ENCODE peak calls at places on chromosomes 2 and 18, in five cellular contexts. Z is SK-N-SH, K is GM23338, O is neural progenitor cell, P is PC-3. V is an unnamed sample.

GRCh38 chr2:48346124-48346536 is 183.8 kb upstream of the STON1 start:
- DNase-seq in Z (no peak), K (no peak), O (peak; percentile 52), P (peak; percentile 60), V (no peak)

GRCh38 chr2:67854798-67855197 is 208.0 kb downstream of the C1D start:
- DNase-seq in Z (no peak), K (peak; percentile 41), O (no peak), P (no peak), V (peak; percentile 7)

GRCh38 chr2:38037757-38038615 is 38.0 kb downstream of the CYP1B1 start:
- DNase-seq in Z (no peak), K (peak; percentile 86), O (peak; percentile 74), P (no peak), V (no peak)

GRCh38 chr2:20958176-20958575 is 85.7 kb downstream of the APOB start:
- DNase-seq in Z (peak; percentile 39), K (no peak), O (no peak), P (no peak), V (no peak)

GRCh38 chr18:54910161-54910919 is 48.9 kb downstream of the CCDC68 start:
- DNase-seq in Z (no peak), K (no peak), O (no peak), P (no peak), V (no peak)

GRCh38 chr18:48151421-48152095 is 221.1 kb upstream of the SMAD2 start:
- DNase-seq in Z (no peak), K (no peak), O (no peak), P (no peak), V (no peak)

GRCh38 chr2:1553671-1554295 is 140.5 kb downstream of the TPO start:
- DNase-seq in Z (no peak), K (peak; percentile 50), O (peak; percentile 50), P (peak; percentile 67), V (no peak)

GRCh38 chr18:2417861-2418610 is 153.3 kb downstream of the METTL4 start:
- DNase-seq in Z (no peak), K (no peak), O (no peak), P (peak; percentile 70), V (no peak)

GRCh38 chr2:175973373-175973772 is 28.7 kb downstream of the LNPK start:
- DNase-seq in Z (no peak), K (no peak), O (no peak), P (no peak), V (no peak)
- H3K4me3 ChIP-seq in Z (no peak overlapping the region), K (no peak overlapping the region), O (no peak overlapping the region), P (no peak overlapping the region), V (no peak overlapping the region)

DNA sequence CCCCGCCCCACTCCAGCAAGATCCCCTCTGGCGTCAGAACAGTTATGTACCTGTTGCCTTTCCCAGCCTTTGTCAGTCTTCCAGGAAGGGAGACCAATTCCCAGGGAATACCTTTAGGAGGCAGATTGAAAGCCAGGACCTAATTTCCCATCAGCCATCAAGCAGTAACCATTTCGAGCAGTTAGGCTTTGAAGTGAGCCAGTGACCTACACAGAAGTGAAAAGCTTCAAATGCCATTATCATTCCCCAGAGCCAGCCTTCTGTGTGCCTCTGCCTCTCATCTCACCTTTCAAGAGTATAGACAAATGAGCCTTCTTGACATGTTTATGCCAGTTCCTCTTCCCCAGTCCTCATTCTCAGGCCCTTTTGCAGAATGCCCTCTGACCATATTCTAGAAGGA is 138.9 kb downstream of the ALK start:
- DNase-seq in Z (no peak), K (peak; percentile 4), O (no peak), P (no peak), V (no peak)
- TF ChIP-seq EZH2phosphoT487 in Z (no peak), K (no peak), O (no peak), P (no peak), V (no peak)

GRCh38 chr2:3282056-3282998 is 95.3 kb downstream of the EIPR1 start:
- DNase-seq in Z (peak; percentile 99), K (no peak), O (no peak), P (peak; percentile 69), V (no peak)
- H3K4me3 ChIP-seq in Z (peak overlapping the region; percentile 31), K (no peak overlapping the region), O (no peak overlapping the region), P (peak overlapping the region; percentile 31), V (no peak overlapping the region)

DNA sequence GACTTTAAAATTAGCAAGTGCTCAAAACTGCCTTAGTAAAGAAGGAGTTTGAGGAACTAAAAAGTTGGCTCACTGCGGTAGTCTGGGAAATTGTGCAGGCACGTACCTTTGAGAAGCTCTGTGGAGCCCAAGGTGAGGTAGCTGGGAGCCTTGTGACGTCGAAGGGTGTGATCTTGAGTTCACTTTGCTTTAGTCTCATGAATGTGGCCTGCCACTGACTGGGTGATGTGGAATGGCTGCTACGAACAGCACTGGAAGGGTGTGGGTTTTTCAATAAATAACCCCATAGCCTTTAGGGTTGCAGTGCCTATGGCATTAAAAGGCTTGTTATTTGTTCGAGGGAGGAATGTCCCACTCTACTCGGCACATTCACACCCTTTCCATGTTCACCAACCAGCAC is 312.3 kb downstream of the PRKCE start:
- DNase-seq in Z (no peak), K (no peak), O (no peak), P (no peak), V (no peak)
- TF ChIP-seq EZH2phosphoT487 in Z (no peak), K (no peak), O (no peak), P (no peak), V (no peak)